ENCODE peak calls at places on chromosomes 7 and 10, in six cellular contexts. P, V, H, W, N and T are unnamed samples.

GRCh38 chr10:79335094-79335469 is 12.2 kb upstream of the PPIF start:
- DNase-seq in W (no peak), P (no peak), N (no peak), V (no peak), H (no peak), T (no peak)

GRCh38 chr10:70379581-70380176 is 2.7 kb downstream of the LRRC20 start:
- DNase-seq in H (peak), V (no peak), P (peak), N (no peak), W (no peak), T (no peak)

GRCh38 chr10:131775833-131776232 is 125.0 kb upstream of the PPP2R2D start:
- DNase-seq in V (peak), H (no peak), P (no peak), N (no peak), W (peak), T (no peak)

GRCh38 chr10:77428776-77429395 is 208.7 kb downstream of the KCNMA1 start:
- DNase-seq in W (no peak), H (peak), V (no peak), P (peak), N (peak), T (no peak)

GRCh38 chr10:60314306-60314940 is 75.3 kb downstream of the ANK3 start:
- DNase-seq in H (peak), N (peak), V (no peak), W (no peak), P (no peak), T (no peak)

GRCh38 chr7:5709347-5709950 is 72.0 kb downstream of the RNF216 start:
- DNase-seq in W (no peak), N (peak), H (no peak), V (no peak), P (no peak), T (no peak)

GRCh38 chr7:136050462-136050847 is 73.3 kb upstream of the MTPN start:
- DNase-seq in W (no peak), V (no peak), N (no peak), P (no peak), H (no peak), T (no peak)

GRCh38 chr10:103916254-103916653 is 1.7 kb downstream of the STN1 start:
- DNase-seq in P (no peak), H (no peak), W (no peak), N (no peak), V (no peak), T (no peak)

GRCh38 chr10:111756541-111757061 is 427.0 kb downstream of the GPAM start:
- DNase-seq in V (no peak), H (peak), P (peak), W (peak), N (peak), T (no peak)

GRCh38 chr7:129958643-129959479 is 6.1 kb upstream of the UBE2H start:
- DNase-seq in V (peak), P (no peak), W (no peak), N (peak), H (peak), T (no peak)

GRCh38 chr7:18890134-18890533 is 227.3 kb downstream of the TWIST1 start:
- DNase-seq in W (no peak), H (no peak), P (no peak), N (peak), V (no peak), T (no peak)

GRCh38 chr7:151679073-151679708 is 159.5 kb upstream of the RHEB start:
- DNase-seq in N (no peak), V (no peak), W (no peak), P (no peak), H (no peak), T (no peak)

GRCh38 chr7:57404343-57404966 is 45.5 kb upstream of the ZNF716 start:
- DNase-seq in W (peak), H (no peak), P (no peak), V (no peak), N (no peak), T (no peak)

GRCh38 chr10:131946880-131947279 is 34.8 kb downstream of the BNIP3 start:
- DNase-seq in W (peak), V (no peak), N (peak), P (no peak), H (no peak), T (no peak)

GRCh38 chr10:120455606-120456005 is 1.4 kb upstream of the PLPP4 start:
- DNase-seq in W (no peak), N (no peak), P (no peak), V (no peak), H (no peak), T (no peak)

GRCh38 chr7:134571746-134572461 is 23.0 kb downstream of the AKR1B15 start:
- DNase-seq in P (no peak), H (no peak), W (no peak), V (no peak), N (no peak), T (no peak)

GRCh38 chr7:22460363-22460988 is 39.5 kb downstream of the STEAP1B start:
- DNase-seq in P (no peak), W (no peak), V (no peak), H (no peak), N (no peak), T (no peak)

GRCh38 chr7:131208777-131209176 is 118.9 kb upstream of the MKLN1 start:
- DNase-seq in N (no peak), P (no peak), H (no peak), W (no peak), V (no peak), T (no peak)

GRCh38 chr7:127039541-127039940 is 213.2 kb downstream of the GRM8 start:
- DNase-seq in W (no peak), H (no peak), N (no peak), P (no peak), V (no peak), T (no peak)

GRCh38 chr7:31082017-31082416 is 29.9 kb downstream of the ADCYAP1R1 start:
- DNase-seq in V (peak), H (no peak), P (no peak), N (no peak), W (no peak), T (no peak)

GRCh38 chr7:127845497-127846214 is 185.6 kb downstream of the LRRC4 start:
- DNase-seq in H (no peak), N (no peak), V (no peak), P (no peak), W (no peak), T (no peak)

GRCh38 chr7:40162516-40162915 is 27.7 kb downstream of the SUGCT start:
- DNase-seq in P (no peak), W (no peak), H (no peak), V (no peak), N (peak), T (no peak)

GRCh38 chr7:19133891-19134290 is 11.3 kb downstream of the FERD3L start:
- DNase-seq in W (no peak), P (no peak), V (no peak), H (no peak), N (no peak), T (no peak)

GRCh38 chr7:19442016-19442785 is 266.6 kb downstream of the POLR1F start:
- DNase-seq in P (peak), N (peak), W (no peak), V (no peak), H (peak), T (no peak)